ENCODE peak calls at places on chromosomes 1 and 21, in four cellular contexts. C, G, R and E are unnamed samples.
A peak's percentile ranks its signal among the peaks of the same experiment; 100 is the strongest.

GRCh38 chr1:78069784-78070183 is 24.0 kb downstream of the GIPC2 start:
- DNase-seq in C (no peak), R (no peak), G (no peak), E (no peak)

GRCh38 chr1:73674945-73675561 is 522.9 kb downstream of the LRRIQ3 start:
- DNase-seq in G (no peak), C (no peak), R (no peak), E (no peak)

GRCh38 chr1:157893681-157894080 is 52.1 kb upstream of the CD5L start:
- DNase-seq in G (no peak), R (no peak), C (no peak), E (no peak)

GRCh38 chr21:42093991-42094417 is 22.9 kb downstream of the UMODL1 start:
- DNase-seq in R (peak; percentile 91), G (peak; percentile 90), C (no peak), E (peak; percentile 86)

GRCh38 chr1:111596499-111596898 is 23.1 kb upstream of the RAP1A start:
- DNase-seq in G (no peak), R (no peak), C (no peak), E (peak; percentile 42)

GRCh38 chr1:77200806-77201205 is 18.4 kb downstream of the PIGK start:
- DNase-seq in R (no peak), C (no peak), G (no peak), E (no peak)

GRCh38 chr1:36321119-36321951 is 2.1 kb downstream of the EVA1B start:
- DNase-seq in G (peak; percentile 65), C (peak; percentile 74), R (peak; percentile 88), E (peak; percentile 95)

GRCh38 chr1:41371630-41372599 is 10.7 kb downstream of the FOXO6 start:
- DNase-seq in R (peak; percentile 67), G (no peak), C (no peak), E (no peak)

GRCh38 chr21:43767498-43767979 is 8.6 kb downstream of the CSTB start:
- DNase-seq in R (no peak), C (no peak), G (no peak), E (no peak)

GRCh38 chr1:154353460-154353904 is 28.2 kb downstream of the ATP8B2 start:
- DNase-seq in G (peak; percentile 27), R (no peak), C (no peak), E (no peak)

GRCh38 chr1:201724039-201724759 is 104.8 kb upstream of the IPO9 start:
- DNase-seq in R (no peak), G (no peak), C (no peak), E (no peak)

GRCh38 chr1:33348676-33349080 is 27.8 kb upstream of the A3GALT2 start:
- DNase-seq in R (no peak), G (no peak), C (no peak), E (no peak)

GRCh38 chr1:15802234-15802965 is 5.0 kb downstream of the UQCRHL start:
- DNase-seq in C (no peak), R (no peak), G (no peak), E (no peak)

GRCh38 chr1:30998171-30998570 is 67.3 kb downstream of the PUM1 start:
- DNase-seq in G (no peak), C (no peak), R (no peak), E (no peak)

GRCh38 chr1:234597894-234598293 is 12.1 kb downstream of the IRF2BP2 start:
- DNase-seq in C (no peak), G (peak; percentile 66), R (no peak), E (no peak)

GRCh38 chr1:63920154-63921117 is 146.6 kb downstream of the ROR1 start:
- DNase-seq in G (peak; percentile 96), C (no peak), R (no peak), E (no peak)

GRCh38 chr1:30524840-30525617 is 198.4 kb downstream of the MATN1 start:
- DNase-seq in R (no peak), G (no peak), C (no peak), E (no peak)

DNA sequence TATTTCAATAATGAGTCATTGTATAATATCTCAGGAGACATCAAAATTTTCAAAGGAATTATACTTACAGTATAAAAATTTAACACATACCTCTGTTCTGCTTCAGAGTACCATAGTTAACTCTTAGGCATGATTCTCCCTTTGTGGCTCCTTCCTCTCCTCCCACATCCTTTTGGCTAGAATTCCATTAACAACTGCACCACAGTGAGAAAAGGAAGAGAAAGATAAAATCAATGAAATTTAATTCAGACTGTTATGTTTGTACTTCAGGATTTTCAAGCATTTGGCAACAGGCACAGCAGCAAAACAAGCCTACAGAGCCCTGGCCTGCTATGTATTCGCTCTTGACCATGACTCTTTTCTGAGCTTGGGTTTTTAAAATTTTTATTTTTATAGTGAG is 57.2 kb upstream of the SGIP1 start:
- DNase-seq in R (no peak), C (no peak), G (no peak), E (no peak)
- H3K27ac ChIP-seq in R (no peak overlapping the region), C (no peak overlapping the region), G (no peak overlapping the region), E (no peak overlapping the region)

DNA sequence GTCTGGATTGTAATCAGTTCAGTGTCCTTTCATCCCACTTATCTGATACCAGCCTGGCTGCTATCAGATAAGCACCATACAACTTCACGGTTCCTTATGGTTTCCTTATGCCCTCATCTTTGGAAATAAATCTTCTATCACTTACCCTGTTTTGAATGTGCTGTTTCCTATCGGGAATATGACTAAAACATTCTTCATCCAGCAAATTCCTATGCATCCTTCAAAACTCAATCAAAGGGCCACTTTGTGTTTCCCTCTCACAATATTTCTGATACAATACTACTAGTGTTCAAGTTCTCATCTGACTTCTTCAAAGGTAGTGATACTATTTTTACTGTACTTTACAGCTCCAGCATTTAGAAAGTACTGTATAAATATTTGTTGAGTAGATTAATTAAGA is 513.2 kb downstream of the OMA1 start:
- DNase-seq in C (no peak), R (no peak), G (no peak), E (no peak)
- H3K27ac ChIP-seq in C (no peak overlapping the region), R (no peak overlapping the region), G (no peak overlapping the region), E (no peak overlapping the region)

GRCh38 chr1:19080715-19081114 is 124.2 kb upstream of the IFFO2 start:
- DNase-seq in C (no peak), G (no peak), R (no peak), E (no peak)
- H3K27ac ChIP-seq in C (peak overlapping the region; percentile 68), G (peak overlapping the region; percentile 47), R (no peak overlapping the region), E (peak overlapping the region; percentile 95)

DNA sequence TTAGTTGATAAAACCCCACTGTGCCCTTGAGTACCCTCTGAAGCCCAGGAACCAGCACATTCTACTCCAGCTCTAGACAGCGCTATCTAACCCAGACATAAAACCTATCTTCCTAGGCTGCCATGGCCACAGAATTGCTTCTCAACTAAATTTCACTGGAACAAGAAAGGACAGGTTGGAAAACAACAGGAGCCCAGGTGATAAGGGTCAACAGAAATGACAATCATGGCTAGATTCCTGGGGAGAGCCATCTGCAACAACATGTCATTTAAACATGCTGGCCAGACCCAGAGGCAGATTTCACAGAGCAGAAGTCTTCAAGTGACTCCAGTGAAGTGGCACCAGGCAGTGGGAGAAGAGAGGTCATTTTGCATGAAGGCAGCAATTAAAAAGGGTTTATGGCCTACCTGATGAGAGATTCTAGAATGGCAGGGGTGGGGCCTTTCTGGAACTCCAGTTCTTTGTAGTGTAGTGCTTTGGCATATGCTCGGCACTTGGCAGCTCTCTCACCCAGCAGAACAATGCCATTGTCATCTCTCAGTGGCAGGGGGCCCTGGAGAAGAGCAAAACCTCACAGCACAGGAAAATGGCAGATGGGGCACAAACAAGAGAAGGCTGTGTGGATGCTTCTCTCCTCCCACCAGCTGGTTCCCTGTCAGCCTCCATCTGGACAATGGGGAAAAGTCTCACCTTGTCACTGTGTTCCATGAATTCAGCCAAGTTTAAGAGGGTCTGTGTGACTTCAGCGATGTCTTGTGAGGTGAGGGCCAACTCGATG is 9.9 kb downstream of the ANGPTL7 start:
- DNase-seq in R (no peak), G (no peak), C (no peak), E (no peak)
- H3K27ac ChIP-seq in R (no peak overlapping the region), G (no peak overlapping the region), C (no peak overlapping the region), E (no peak overlapping the region)

DNA sequence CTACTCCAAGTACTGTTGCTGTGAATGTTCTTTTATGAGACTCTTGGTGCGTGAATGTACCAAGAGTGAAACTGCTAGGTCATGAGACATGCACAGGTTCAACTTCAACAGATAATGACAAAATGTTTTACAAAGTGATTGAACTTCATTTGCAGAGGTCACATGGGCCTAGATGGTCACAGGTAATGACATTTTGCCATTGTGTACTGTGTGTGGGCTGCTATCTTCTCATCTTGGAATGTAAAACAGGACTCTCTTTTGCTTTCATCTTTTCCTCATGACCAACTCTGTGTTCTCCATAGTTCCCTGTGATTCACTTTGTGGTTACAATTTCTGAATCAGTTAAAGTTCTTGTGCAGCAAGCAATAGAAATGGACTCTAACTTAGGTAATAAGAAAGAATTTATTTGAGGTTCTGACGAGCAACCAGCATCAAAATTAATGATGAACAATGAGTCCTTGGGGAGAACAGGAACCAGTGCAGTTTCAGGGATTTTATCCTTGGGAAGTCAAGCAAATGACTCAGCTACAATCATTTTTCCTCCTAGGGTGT is 16.2 kb upstream of the TSNAX start:
- DNase-seq in C (no peak), G (no peak), R (no peak), E (no peak)
- H3K27ac ChIP-seq in C (no peak overlapping the region), G (no peak overlapping the region), R (no peak overlapping the region), E (no peak overlapping the region)

GRCh38 chr1:66931548-66932124 is 6.8 kb downstream of the MIER1 start:
- DNase-seq in R (no peak), G (no peak), C (no peak), E (no peak)

GRCh38 chr1:66937529-66938234 is 12.9 kb downstream of the MIER1 start:
- DNase-seq in G (no peak), C (no peak), R (no peak), E (no peak)

GRCh38 chr1:66930823-66931174 is 6.0 kb downstream of the MIER1 start:
- DNase-seq in C (no peak), G (no peak), R (no peak), E (no peak)

GRCh38 chr1:66932291-66932690 is 7.5 kb downstream of the MIER1 start:
- DNase-seq in R (no peak), C (no peak), G (no peak), E (no peak)

GRCh38 chr1:66933887-66934700 is 9.3 kb downstream of the MIER1 start:
- DNase-seq in G (no peak), R (no peak), C (no peak), E (no peak)
- H3K27ac ChIP-seq in G (no peak overlapping the region), R (no peak overlapping the region), C (no peak overlapping the region), E (no peak overlapping the region)